ENCODE peak calls at places on chromosomes 16 and 17, in nine cellular contexts. S is upper lobe of left lung, V is Peyer's patch, N is tibial nerve, Q is right lobe of liver, K is IMR-90, O is A549, Y is stomach, D is testis. T is an unnamed sample.

GRCh38 chr17:4980644-4981216 is 6.7 kb downstream of the CAMTA2 start:
- DNase-seq in S (no peak), V (peak), N (no peak), Q (no peak), K (peak), O (peak), Y (no peak), D (no peak), T (no peak)

GRCh38 chr17:40456396-40456951 is 13.2 kb downstream of the IGFBP4 start:
- DNase-seq in S (peak), V (no peak), N (no peak), Q (peak), K (no peak), O (peak), Y (no peak), D (no peak), T (no peak)

GRCh38 chr17:5238333-5238732 is 3.7 kb upstream of the SCIMP start:
- DNase-seq in S (no peak), V (no peak), N (no peak), Q (no peak), K (no peak), O (no peak), Y (no peak), D (no peak), T (no peak)

GRCh38 chr17:5509482-5509881 is 23.1 kb downstream of the MIS12 start:
- DNase-seq in S (no peak), V (no peak), N (no peak), Q (no peak), K (peak), O (no peak), Y (no peak), D (no peak), T (no peak)

GRCh38 chr16:87687998-87688529 is 77.7 kb downstream of the KLHDC4 start:
- DNase-seq in S (peak), V (no peak), N (no peak), Q (no peak), K (no peak), O (no peak), Y (no peak), D (no peak), T (no peak)

GRCh38 chr16:85612191-85612800 is 826 bp upstream of the GSE1 start:
- DNase-seq in S (peak), V (peak), N (peak), Q (peak), K (peak), O (peak), Y (peak), D (peak), T (peak)

GRCh38 chr16:72400257-72401078 is 228.5 kb upstream of the PMFBP1 start:
- DNase-seq in S (no peak), V (no peak), N (no peak), Q (no peak), K (peak), O (peak), Y (no peak), D (peak), T (no peak)

GRCh38 chr16:72836985-72837384 is 210.9 kb downstream of the ZFHX3 start:
- DNase-seq in S (no peak), V (no peak), N (no peak), Q (no peak), K (no peak), O (peak), Y (no peak), D (no peak), T (no peak)

GRCh38 chr16:31215287-31216115 is 1.4 kb downstream of the PYDC1 start:
- DNase-seq in S (peak), V (no peak), N (no peak), Q (no peak), K (peak), O (peak), Y (peak), D (peak), T (peak)

GRCh38 chr17:6713130-6713917 is at the start of gene SLC13A5:
- DNase-seq in S (peak), V (no peak), N (no peak), Q (peak), K (no peak), O (peak), Y (no peak), D (peak), T (peak)

GRCh38 chr16:80285089-80285488 is 255.7 kb upstream of the DYNLRB2 start:
- DNase-seq in S (no peak), V (no peak), N (no peak), Q (no peak), K (peak), O (peak), Y (no peak), D (no peak), T (no peak)

GRCh38 chr17:73474370-73474988 is 162.7 kb upstream of the CDC42EP4 start:
- DNase-seq in S (no peak), V (no peak), N (peak), Q (no peak), K (peak), O (peak), Y (peak), D (peak), T (no peak)

GRCh38 chr16:50368410-50369132 is at the start of gene BRD7:
- DNase-seq in S (peak), V (peak), N (peak), Q (peak), K (peak), O (peak), Y (peak), D (peak), T (peak)

GRCh38 chr17:80104321-80104955 is 3.1 kb downstream of the GAA start:
- DNase-seq in S (no peak), V (no peak), N (no peak), Q (peak), K (no peak), O (no peak), Y (no peak), D (peak), T (peak)

GRCh38 chr16:21268236-21268635 is 9.9 kb downstream of the CRYM start:
- DNase-seq in S (no peak), V (no peak), N (no peak), Q (no peak), K (no peak), O (no peak), Y (no peak), D (no peak), T (no peak)

GRCh38 chr17:48907713-48908046 is 527 bp upstream of the UBE2Z start:
- DNase-seq in S (no peak), V (no peak), N (no peak), Q (no peak), K (peak), O (peak), Y (no peak), D (no peak), T (no peak)

GRCh38 chr17:13753151-13753550 is 151.4 kb upstream of the HS3ST3A1 start:
- DNase-seq in S (no peak), V (no peak), N (no peak), Q (no peak), K (no peak), O (no peak), Y (no peak), D (no peak), T (no peak)

GRCh38 chr16:86546638-86547013 is 8.4 kb downstream of the MTHFSD start:
- DNase-seq in S (no peak), V (no peak), N (no peak), Q (no peak), K (no peak), O (no peak), Y (no peak), D (no peak), T (no peak)

GRCh38 chr16:70627696-70628095 is 18.7 kb upstream of the IL34 start:
- DNase-seq in S (no peak), V (no peak), N (no peak), Q (no peak), K (no peak), O (no peak), Y (no peak), D (no peak), T (no peak)

GRCh38 chr16:13866073-13866472 is 53.9 kb upstream of the ERCC4 start:
- DNase-seq in S (no peak), V (peak), N (no peak), Q (peak), K (peak), O (peak), Y (peak), D (peak), T (peak)

GRCh38 chr16:58002411-58002790 is 1.2 kb downstream of the USB1 start:
- DNase-seq in S (peak), V (no peak), N (no peak), Q (no peak), K (no peak), O (no peak), Y (no peak), D (no peak), T (no peak)

GRCh38 chr16:85673529-85674417 is 15.0 kb downstream of the GINS2 start:
- DNase-seq in S (peak), V (no peak), N (no peak), Q (peak), K (peak), O (no peak), Y (peak), D (peak), T (peak)

GRCh38 chr17:49741009-49741691 is 22.8 kb downstream of the FAM117A start:
- DNase-seq in S (no peak), V (no peak), N (no peak), Q (no peak), K (peak), O (no peak), Y (no peak), D (no peak), T (no peak)

GRCh38 chr16:2987286-2987685 is 7.0 kb upstream of the PKMYT1 start:
- DNase-seq in S (peak), V (no peak), N (no peak), Q (no peak), K (no peak), O (no peak), Y (no peak), D (no peak), T (no peak)

GRCh38 chr17:38797828-38798227 is 1.5 kb downstream of the PIP4K2B start:
- DNase-seq in S (no peak), V (no peak), N (no peak), Q (no peak), K (peak), O (no peak), Y (no peak), D (no peak), T (no peak)

GRCh38 chr16:55377840-55378239 is 53.8 kb downstream of the IRX6 start:
- DNase-seq in S (no peak), V (no peak), N (no peak), Q (no peak), K (no peak), O (no peak), Y (no peak), D (no peak), T (no peak)

GRCh38 chr17:57727776-57728175 is 17.3 kb downstream of the CCDC182 start:
- DNase-seq in S (no peak), V (no peak), N (no peak), Q (no peak), K (no peak), O (no peak), Y (no peak), D (no peak), T (no peak)

GRCh38 chr16:46688101-46688656 is 799 bp downstream of the VPS35 start:
- DNase-seq in S (no peak), V (peak), N (no peak), Q (no peak), K (peak), O (no peak), Y (peak), D (peak), T (no peak)

GRCh38 chr16:66639091-66639885 is 34.8 kb downstream of the CMTM3 start:
- DNase-seq in S (no peak), V (no peak), N (no peak), Q (no peak), K (no peak), O (no peak), Y (no peak), D (no peak), T (no peak)

GRCh38 chr17:66240630-66241029 is 11.4 kb upstream of the APOH start:
- DNase-seq in S (no peak), V (no peak), N (no peak), Q (no peak), K (peak), O (peak), Y (no peak), D (no peak), T (no peak)

DNA sequence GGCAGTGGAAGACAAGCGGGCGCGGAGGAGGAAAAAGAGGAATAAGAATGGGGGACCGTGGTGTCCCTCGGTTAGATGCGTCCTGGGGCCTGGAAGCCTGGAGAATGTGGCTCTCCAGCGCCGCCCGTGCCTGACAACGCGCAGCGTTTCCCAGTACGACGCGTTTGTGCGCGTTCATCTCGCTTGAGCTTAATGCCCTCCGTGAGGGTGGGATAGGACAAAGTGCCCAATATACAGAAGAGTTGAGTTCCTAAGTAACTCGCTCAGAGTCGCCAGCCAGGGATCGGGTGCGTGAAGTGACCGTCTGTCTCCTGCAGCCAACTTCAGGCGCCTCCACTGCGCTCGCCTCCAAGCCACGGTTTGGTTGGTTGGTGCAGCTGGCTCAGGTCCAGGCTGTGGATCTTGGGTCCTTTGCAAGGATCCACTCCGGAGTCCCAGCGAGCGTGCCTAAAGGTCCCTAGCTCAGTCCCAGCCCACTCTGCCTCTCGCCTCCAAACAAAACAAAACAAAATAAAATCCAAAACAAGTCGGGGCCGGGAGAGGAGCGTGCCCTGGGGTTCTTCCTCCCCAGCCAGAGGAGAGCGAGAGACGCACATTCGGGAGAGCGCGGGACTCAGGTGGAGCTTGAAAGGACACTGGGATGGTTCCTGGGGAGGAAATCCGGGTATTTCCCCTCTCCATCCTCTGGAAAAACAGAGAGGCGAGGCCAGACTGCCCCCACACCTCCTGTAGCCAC is 951 bp downstream of the GALR2 start:
- DNase-seq in S (peak), V (no peak), N (no peak), Q (no peak), K (no peak), O (peak), Y (no peak), D (no peak), T (no peak)
- TF ChIP-seq CTCF in S (no peak), V (no peak), N (no peak), Q (no peak), K (no peak), O (peak), Y (no peak), D (no peak), T (no peak)

DNA sequence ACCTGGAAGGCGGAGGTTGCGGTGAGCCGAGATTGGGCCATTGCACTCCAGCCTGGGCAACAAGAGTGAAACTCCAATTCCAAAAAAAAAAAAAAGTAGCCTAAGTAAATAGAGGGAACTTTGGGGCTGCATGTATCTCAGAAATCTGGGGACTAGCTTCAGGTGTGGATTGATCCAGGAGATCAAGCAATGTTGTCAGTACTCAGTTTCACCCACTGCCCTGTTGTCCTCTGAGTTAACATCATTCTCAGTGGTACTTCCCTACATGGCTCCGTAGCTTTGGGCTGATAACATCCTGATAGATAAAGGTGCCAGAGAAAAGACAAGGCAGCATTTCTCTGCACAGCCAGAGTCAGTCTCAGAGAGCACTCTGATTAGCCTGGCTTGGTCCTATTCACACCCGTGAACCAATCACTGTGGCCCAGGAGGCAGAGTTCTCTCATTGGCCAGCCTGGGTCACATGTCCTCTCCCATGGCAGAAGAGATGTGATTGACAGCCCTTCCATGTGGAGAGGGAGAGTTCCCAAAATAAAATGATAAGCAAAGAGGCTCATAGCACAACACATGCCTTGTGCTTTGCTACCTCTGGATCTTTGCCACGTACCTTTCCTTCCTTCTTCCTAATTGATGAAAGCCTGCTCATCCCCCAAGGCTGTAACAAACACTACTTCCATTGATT is 99.6 kb downstream of the ABCC1 start:
- DNase-seq in S (no peak), V (no peak), N (no peak), Q (no peak), K (no peak), O (peak), Y (no peak), D (peak), T (no peak)
- TF ChIP-seq POLR2A in S (no peak), V (no peak), N (no peak), Q (no peak), K (no peak), O (no peak), Y (no peak), D (no peak), T (no peak)

GRCh38 chr16:1964046-1964505 is 550 bp downstream of the RPS2 start:
- DNase-seq in S (no peak), V (peak), N (no peak), Q (no peak), K (no peak), O (peak), Y (no peak), D (no peak), T (no peak)
- TF ChIP-seq CTCF in S (no peak), V (peak), N (no peak), Q (peak), K (peak), O (no peak), Y (no peak), D (no peak), T (no peak)

DNA sequence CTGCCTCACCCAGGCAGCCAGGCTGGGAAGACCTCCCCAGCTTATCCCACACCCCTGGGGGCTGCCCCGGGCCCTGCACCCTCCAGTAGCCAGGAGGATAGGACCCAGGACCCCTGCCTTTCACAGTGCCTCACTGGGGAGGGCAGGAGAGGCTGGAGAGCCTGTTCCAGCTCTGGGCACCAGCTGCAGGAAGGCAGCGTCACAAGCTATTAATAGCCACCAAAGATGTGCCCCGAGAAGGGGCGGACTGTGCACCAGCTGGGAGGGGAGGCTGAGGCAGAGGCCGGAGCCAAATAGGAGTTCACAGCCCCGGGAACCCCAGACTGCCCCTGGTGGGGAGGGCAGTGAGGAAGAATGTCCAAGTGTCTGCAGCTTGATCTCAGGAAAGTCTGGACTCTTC is 8.8 kb downstream of the SBK1 start:
- DNase-seq in S (no peak), V (no peak), N (no peak), Q (no peak), K (no peak), O (no peak), Y (no peak), D (no peak), T (no peak)
- TF ChIP-seq POLR2A in S (no peak), V (no peak), N (no peak), Q (no peak), K (no peak), O (no peak), Y (no peak), D (no peak), T (no peak)

GRCh38 chr17:81907219-81908145 is 3.7 kb downstream of the PCYT2 start:
- DNase-seq in S (peak), V (no peak), N (no peak), Q (no peak), K (no peak), O (no peak), Y (no peak), D (no peak), T (no peak)
- TF ChIP-seq CTCF in S (no peak), V (no peak), N (no peak), Q (no peak), K (no peak), O (no peak), Y (no peak), D (no peak), T (no peak)

DNA sequence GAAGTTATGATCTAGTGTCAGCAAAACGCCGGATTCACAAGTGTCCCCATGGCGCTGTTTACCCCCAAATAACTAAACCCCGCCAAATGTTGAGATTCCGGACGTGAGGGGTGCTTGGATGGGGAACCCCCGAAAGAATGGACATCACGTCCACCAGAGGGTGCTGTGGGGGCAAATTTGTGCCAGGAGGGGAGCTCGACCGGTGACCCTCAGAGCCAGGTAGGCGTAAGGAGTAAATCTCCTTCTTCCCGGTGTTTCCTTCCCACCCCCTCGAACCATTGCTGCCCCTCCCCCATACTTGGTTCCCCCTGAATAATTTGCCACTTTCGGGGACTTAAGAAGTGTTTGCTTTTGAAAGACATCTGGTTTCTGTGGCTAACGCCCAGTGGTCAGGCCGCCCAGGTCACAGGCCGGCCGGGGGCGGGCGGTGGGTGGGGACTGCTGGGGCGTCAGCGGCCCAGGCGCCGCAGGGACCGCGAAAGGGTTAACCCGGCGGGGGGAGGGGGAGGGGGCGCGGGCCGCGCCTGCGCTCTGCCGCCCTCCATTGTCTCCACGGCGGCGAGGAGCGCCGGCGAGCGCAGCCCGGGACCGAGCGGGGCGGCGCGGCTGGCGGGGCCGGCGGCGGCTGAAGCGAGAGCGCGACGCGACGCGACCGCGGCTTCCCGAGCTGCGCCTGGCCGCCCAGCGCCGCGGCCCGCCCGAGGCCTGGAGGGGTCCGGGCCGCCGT is at the start of gene ZNRF1:
- DNase-seq in S (peak), V (peak), N (peak), Q (peak), K (peak), O (peak), Y (peak), D (peak), T (peak)
- TF ChIP-seq POLR2A in S (peak), V (no peak), N (peak), Q (peak), K (peak), O (peak), Y (no peak), D (no peak), T (peak)